ENCODE peak calls at places on chromosomes 11 and 22, in nine cellular contexts. Q, E, O, M, I, K, A, G and W are unnamed samples.

GRCh38 chr11:105236631-105237030 is 97.1 kb upstream of the CARD18 start:
- DNase-seq in A (no peak), K (no peak), O (no peak), E (no peak), I (no peak), Q (no peak), M (no peak), G (no peak), W (no peak)

GRCh38 chr11:409600-410471 is 5.0 kb downstream of the SIGIRR start:
- DNase-seq in I (no peak), O (no peak), A (no peak), G (no peak), Q (peak; percentile 97), M (no peak), E (no peak), K (no peak), W (peak; percentile 60)

GRCh38 chr11:62680825-62681240 is 2.0 kb upstream of the UBXN1 start:
- DNase-seq in O (no peak), G (peak; percentile 25), A (peak; percentile 73), K (no peak), I (peak; percentile 31), M (no peak), E (peak; percentile 69), Q (no peak), W (peak; percentile 80)

GRCh38 chr22:31199187-31199586 is 12.9 kb upstream of the LIMK2 start:
- DNase-seq in K (no peak), O (no peak), M (no peak), E (no peak), Q (no peak), G (no peak), I (no peak), A (no peak), W (no peak)

GRCh38 chr11:31237819-31238771 is 131.4 kb downstream of the DCDC1 start:
- DNase-seq in M (no peak), I (no peak), K (no peak), Q (no peak), G (no peak), O (no peak), E (no peak), A (no peak), W (no peak)

GRCh38 chr11:62108017-62108750 is 15.6 kb upstream of the INCENP start:
- DNase-seq in K (no peak), E (peak; percentile 35), O (no peak), G (no peak), Q (no peak), A (peak; percentile 63), I (peak; percentile 39), M (no peak), W (peak; percentile 63)

GRCh38 chr11:112619106-112619505 is 342.1 kb upstream of the NCAM1 start:
- DNase-seq in O (no peak), M (no peak), I (no peak), K (no peak), G (no peak), E (no peak), A (no peak), Q (no peak), W (no peak)

GRCh38 chr11:114358711-114359110 is 41.6 kb downstream of the C11orf71 start:
- DNase-seq in A (no peak), E (no peak), I (no peak), G (no peak), O (no peak), K (no peak), M (no peak), Q (no peak), W (no peak)

GRCh38 chr11:126601550-126602215 is 246.2 kb downstream of the ST3GAL4 start:
- DNase-seq in E (no peak), G (no peak), A (no peak), O (no peak), I (no peak), Q (no peak), M (no peak), K (no peak), W (no peak)

GRCh38 chr22:43867839-43868652 is 5.7 kb upstream of the SULT4A1 start:
- DNase-seq in A (peak; percentile 68), M (no peak), G (no peak), E (peak; percentile 42), Q (no peak), O (peak; percentile 75), K (no peak), I (peak; percentile 10), W (peak; percentile 69)

GRCh38 chr11:69088676-69089146 is 40.0 kb downstream of the TPCN2 start:
- DNase-seq in G (peak; percentile 57), I (peak; percentile 55), K (peak; percentile 20), O (peak; percentile 73), A (peak; percentile 95), M (peak; percentile 38), Q (peak; percentile 74), E (peak; percentile 90), W (peak; percentile 100)

GRCh38 chr11:69201764-69202370 is 46.1 kb downstream of the SMIM38 start:
- DNase-seq in G (no peak), O (no peak), M (no peak), K (no peak), E (no peak), I (no peak), Q (no peak), A (no peak), W (no peak)

GRCh38 chr11:79413258-79413657 is 27.6 kb downstream of the TENM4 start:
- DNase-seq in I (no peak), A (no peak), M (no peak), G (no peak), K (no peak), Q (no peak), O (no peak), E (no peak), W (no peak)

GRCh38 chr11:35200811-35201341 is 61.9 kb downstream of the CD44 start:
- DNase-seq in A (no peak), G (no peak), E (no peak), M (no peak), Q (no peak), K (no peak), O (no peak), I (no peak), W (no peak)

GRCh38 chr11:125968363-125968762 is 22.5 kb downstream of the VSIG10L2 start:
- DNase-seq in Q (no peak), G (no peak), I (no peak), E (no peak), O (no peak), M (no peak), A (no peak), K (no peak), W (no peak)

GRCh38 chr11:121482231-121483129 is 29.7 kb upstream of the SORL1-AS1 start:
- DNase-seq in A (peak; percentile 47), E (peak; percentile 75), O (no peak), G (peak; percentile 23), I (peak; percentile 60), M (peak; percentile 35), Q (no peak), K (no peak), W (no peak)

GRCh38 chr11:803770-804598 is 1.0 kb downstream of the PIDD1 start:
- DNase-seq in E (no peak), O (no peak), K (no peak), G (no peak), M (no peak), A (no peak), Q (no peak), I (no peak), W (no peak)

GRCh38 chr22:47373648-47374272 is 611.3 kb downstream of the TBC1D22A start:
- DNase-seq in K (no peak), I (no peak), Q (no peak), G (no peak), E (no peak), A (no peak), O (no peak), M (no peak), W (no peak)

GRCh38 chr22:48918585-48919186 is 909.0 kb downstream of the BRD1 start:
- DNase-seq in Q (no peak), K (no peak), E (no peak), I (no peak), A (no peak), G (no peak), O (no peak), M (no peak), W (no peak)

GRCh38 chr22:43882122-43882767 is 9.6 kb downstream of the PNPLA5 start:
- DNase-seq in K (no peak), Q (no peak), I (no peak), G (no peak), O (no peak), E (no peak), M (no peak), A (no peak), W (no peak)

GRCh38 chr11:67033661-67034166 is 10.8 kb downstream of the SYT12 start:
- DNase-seq in G (no peak), M (no peak), Q (no peak), E (no peak), O (no peak), A (no peak), K (peak; percentile 47), I (no peak), W (peak; percentile 61)

GRCh38 chr11:68780829-68781228 is 29.5 kb upstream of the TESMIN start:
- DNase-seq in G (peak; percentile 4), M (no peak), E (peak; percentile 10), A (no peak), I (no peak), K (no peak), Q (no peak), O (no peak), W (no peak)

GRCh38 chr22:22167791-22168189 is 76.8 kb upstream of the VPREB1 start:
- DNase-seq in E (peak; percentile 72), K (no peak), O (no peak), M (no peak), A (peak; percentile 47), G (no peak), I (no peak), Q (no peak), W (no peak)

GRCh38 chr11:104547996-104548661 is 350.1 kb downstream of the CASP12 start:
- DNase-seq in E (no peak), K (no peak), M (no peak), O (no peak), A (no peak), Q (no peak), G (no peak), I (no peak), W (no peak)

GRCh38 chr11:94058630-94059029 is 37.5 kb downstream of the HEPHL1 start:
- DNase-seq in A (no peak), E (no peak), K (no peak), G (no peak), Q (no peak), M (no peak), I (no peak), O (no peak), W (no peak)

GRCh38 chr11:128299132-128299726 is 288.1 kb downstream of the ETS1 start:
- DNase-seq in O (no peak), K (no peak), Q (no peak), I (no peak), M (no peak), A (no peak), E (no peak), G (no peak), W (no peak)

GRCh38 chr11:1829039-1829820 is 5.6 kb upstream of the SYT8 start:
- DNase-seq in Q (no peak), A (no peak), K (no peak), M (no peak), O (no peak), I (no peak), E (no peak), G (no peak), W (no peak)

GRCh38 chr11:118102721-118103261 is 16.0 kb upstream of the SMIM35 start:
- DNase-seq in A (no peak), M (no peak), O (no peak), E (no peak), K (no peak), I (no peak), Q (no peak), G (no peak), W (no peak)

GRCh38 chr11:22431074-22431473 is 92.9 kb downstream of the SLC17A6 start:
- DNase-seq in E (no peak), O (no peak), K (no peak), M (no peak), A (no peak), Q (no peak), G (no peak), I (no peak), W (no peak)

GRCh38 chr11:131638889-131639288 is 268.5 kb downstream of the NTM start:
- DNase-seq in Q (no peak), M (no peak), O (no peak), G (no peak), A (no peak), E (no peak), I (no peak), K (no peak), W (no peak)

GRCh38 chr11:43988040-43988793 is 45.8 kb downstream of the C11orf96 start:
- DNase-seq in E (no peak), G (no peak), O (no peak), K (no peak), A (no peak), M (no peak), I (no peak), Q (no peak), W (no peak)